ENCODE peak calls at places on chromosomes 1 and 21, in six cellular contexts. V is H1, N is HL-60, P is K562, A is SK-N-SH, W is HepG2. G is an unnamed sample.

GRCh38 chr1:207414606-207415108 is 39.5 kb upstream of the CR2 start:
- DNase-seq in V (no peak), N (peak), P (no peak), A (no peak), W (no peak), G (peak)

GRCh38 chr1:23216771-23217420 is 406 bp downstream of the HTR1D start:
- DNase-seq in V (no peak), N (no peak), P (peak), A (peak), W (no peak), G (no peak)

GRCh38 chr1:229204863-229205777 is 65.8 kb upstream of the RAB4A start:
- DNase-seq in V (no peak), N (no peak), P (no peak), A (no peak), W (no peak), G (no peak)

GRCh38 chr1:241413386-241413785 is 56.4 kb upstream of the RGS7 start:
- DNase-seq in V (no peak), N (no peak), P (no peak), A (no peak), W (no peak), G (no peak)

GRCh38 chr21:22871692-22872091 is 1873.5 kb downstream of the NCAM2 start:
- DNase-seq in V (no peak), N (no peak), P (no peak), A (no peak), W (no peak), G (no peak)

GRCh38 chr1:27299385-27300252 is 22.3 kb upstream of the TMEM222 start:
- DNase-seq in V (no peak), N (peak), P (no peak), A (peak), W (peak), G (no peak)

GRCh38 chr1:6185635-6186382 is 5.7 kb upstream of the CHD5 start:
- DNase-seq in V (no peak), N (peak), P (no peak), A (peak), W (peak), G (no peak)

GRCh38 chr1:40877681-40878080 is 15.5 kb upstream of the CITED4 start:
- DNase-seq in V (no peak), N (no peak), P (no peak), A (peak), W (no peak), G (no peak)

GRCh38 chr1:6508154-6508875 is 16.8 kb upstream of the PLEKHG5 start:
- DNase-seq in V (no peak), N (no peak), P (no peak), A (peak), W (no peak), G (no peak)

GRCh38 chr1:165381745-165382530 is 25.4 kb upstream of the LMX1A start:
- DNase-seq in V (no peak), N (no peak), P (no peak), A (no peak), W (no peak), G (no peak)

GRCh38 chr1:184890539-184890973 is 83.8 kb downstream of the NIBAN1 start:
- DNase-seq in V (no peak), N (no peak), P (no peak), A (no peak), W (no peak), G (no peak)

GRCh38 chr1:244887281-244887680 is 22.9 kb upstream of the HNRNPU start:
- DNase-seq in V (no peak), N (no peak), P (no peak), A (no peak), W (no peak), G (no peak)

GRCh38 chr1:7975212-7975865 is 13.8 kb downstream of the PARK7 start:
- DNase-seq in V (no peak), N (peak), P (peak), A (peak), W (peak), G (no peak)

GRCh38 chr1:153538315-153538821 is 2.4 kb downstream of the S100A5 start:
- DNase-seq in V (no peak), N (no peak), P (peak), A (peak), W (peak), G (no peak)

GRCh38 chr21:46636550-46637289 is 1.2 kb downstream of the PRMT2 start:
- DNase-seq in V (no peak), N (no peak), P (no peak), A (no peak), W (no peak), G (no peak)

GRCh38 chr1:73637275-73637674 is 560.7 kb downstream of the LRRIQ3 start:
- DNase-seq in V (no peak), N (no peak), P (no peak), A (no peak), W (no peak), G (no peak)

GRCh38 chr1:87956072-87956471 is 627.4 kb downstream of the LMO4 start:
- DNase-seq in V (no peak), N (no peak), P (no peak), A (peak), W (no peak), G (no peak)

GRCh38 chr1:47686731-47687617 is 249.1 kb downstream of the FOXD2 start:
- DNase-seq in V (no peak), N (no peak), P (no peak), A (no peak), W (no peak), G (no peak)

GRCh38 chr21:16194851-16195251 is 465.1 kb downstream of the USP25 start:
- DNase-seq in V (no peak), N (no peak), P (no peak), A (no peak), W (peak), G (no peak)

GRCh38 chr1:245512980-245513578 is 358.3 kb downstream of the KIF26B start:
- DNase-seq in V (no peak), N (no peak), P (peak), A (peak), W (no peak), G (no peak)

GRCh38 chr1:38291906-38292521 is 245.4 kb upstream of the POU3F1 start:
- DNase-seq in V (no peak), N (no peak), P (peak), A (no peak), W (no peak), G (no peak)

GRCh38 chr21:31265293-31265692 is 78.8 kb downstream of the TIAM1 start:
- DNase-seq in V (no peak), N (no peak), P (no peak), A (no peak), W (no peak), G (no peak)

GRCh38 chr1:58397187-58397820 is 149.2 kb downstream of the OMA1 start:
- DNase-seq in V (no peak), N (no peak), P (no peak), A (no peak), W (peak), G (no peak)
- TF ChIP-seq GABPA in V (no peak), N (no peak), P (no peak), A (no peak), W (no peak), G (no peak)

DNA sequence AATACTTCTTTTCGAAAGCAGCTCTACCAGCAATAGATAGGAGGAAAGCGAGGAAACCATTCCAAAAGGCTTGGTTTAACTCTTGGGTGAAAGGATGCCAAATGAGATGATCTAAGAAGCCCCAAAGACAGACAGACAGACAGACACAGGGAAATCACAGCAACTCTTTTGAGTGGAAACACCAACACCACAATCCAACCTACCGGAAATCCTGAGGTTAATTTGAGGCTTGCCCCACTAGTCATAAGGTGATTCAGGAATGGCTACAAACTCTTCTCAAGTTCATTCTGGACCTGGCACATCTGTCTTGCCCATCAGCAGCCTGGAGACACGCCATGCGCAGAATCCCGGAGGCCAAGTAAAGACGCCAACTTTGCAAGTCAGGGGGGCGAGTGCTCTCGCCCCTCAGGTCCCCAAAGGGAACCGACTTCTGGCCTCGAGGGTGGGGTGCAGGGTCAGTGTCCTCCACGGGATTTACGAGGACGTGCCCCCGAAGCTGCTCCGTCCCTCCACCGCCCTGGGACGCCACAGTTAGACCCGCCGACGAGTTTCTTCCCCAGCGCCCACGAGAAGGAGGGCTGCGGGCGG is 763 bp downstream of the EVI5 start:
- DNase-seq in V (no peak), N (peak), P (peak), A (no peak), W (peak), G (peak)
- TF ChIP-seq GABPA in V (no peak), N (no peak), P (no peak), A (no peak), W (no peak), G (peak)

GRCh38 chr1:62613890-62614289 is 16.6 kb downstream of the ANGPTL3 start:
- DNase-seq in V (no peak), N (no peak), P (no peak), A (no peak), W (peak), G (no peak)
- TF ChIP-seq GABPA in V (no peak), N (no peak), P (no peak), A (no peak), W (no peak), G (no peak)

DNA sequence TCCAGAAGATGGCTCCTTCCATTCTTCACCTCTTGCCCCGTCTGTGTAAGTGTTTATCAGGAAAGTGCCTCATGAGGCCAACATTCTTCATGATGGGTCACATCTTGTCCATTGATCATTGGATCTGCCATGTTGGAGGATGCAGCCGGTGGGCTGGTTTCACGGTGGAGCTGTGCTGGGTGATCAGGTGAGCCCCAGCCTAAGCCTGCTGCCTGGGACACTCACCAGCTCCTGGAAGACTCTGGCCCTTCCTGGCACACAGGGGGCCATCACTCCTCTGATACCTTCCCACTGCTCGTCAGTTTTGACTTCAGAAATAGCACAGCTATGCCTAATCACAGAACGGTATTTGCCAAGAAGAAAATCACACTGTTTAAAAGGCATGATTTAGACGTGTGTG is 38.3 kb downstream of the UBASH3A start:
- DNase-seq in V (no peak), N (no peak), P (no peak), A (no peak), W (no peak), G (no peak)
- TF ChIP-seq GABPA in V (no peak), N (no peak), P (no peak), A (no peak), W (no peak), G (no peak)

G was measured in GM12878.